ENCODE peak calls at places on chromosome 7, in five cellular contexts. One of them, this sample, is unnamed.

GRCh38 chr7:54877683-54878082 is 118.7 kb upstream of the SEC61G start:
- DNase-seq in ELR: peak; percentile 28
- DNase-seq in T-helper 2 cell: no peak
- DNase-seq in stimulated activated CD4-positive, alpha-beta T cell treated with anti-CD3 and anti-CD28 coated beads, Interleukin-4, amount 100 ng/mL, for 1 hour: no peak
- DNase-seq in activated T-cell treated with anti-CD3 and anti-CD28 coated beads, Interleukin-2, amount 50 U/mL, for 24 hours: no peak
- DNase-seq in this sample: no peak

GRCh38 chr7:16007911-16008310 is 321.4 kb upstream of the MEOX2 start:
- DNase-seq in ELR: no peak
- DNase-seq in T-helper 2 cell: no peak
- DNase-seq in stimulated activated CD4-positive, alpha-beta T cell treated with anti-CD3 and anti-CD28 coated beads, Interleukin-4, amount 100 ng/mL, for 1 hour: no peak
- DNase-seq in activated T-cell treated with anti-CD3 and anti-CD28 coated beads, Interleukin-2, amount 50 U/mL, for 24 hours: no peak
- DNase-seq in this sample: no peak

GRCh38 chr7:91240546-91240945 is 23.7 kb upstream of the FZD1 start:
- DNase-seq in ELR: no peak
- DNase-seq in T-helper 2 cell: no peak
- DNase-seq in stimulated activated CD4-positive, alpha-beta T cell treated with anti-CD3 and anti-CD28 coated beads, Interleukin-4, amount 100 ng/mL, for 1 hour: no peak
- DNase-seq in activated T-cell treated with anti-CD3 and anti-CD28 coated beads, Interleukin-2, amount 50 U/mL, for 24 hours: no peak
- DNase-seq in this sample: no peak

GRCh38 chr7:69367785-69368184 is 230.5 kb upstream of the AUTS2 start:
- DNase-seq in ELR: no peak
- DNase-seq in T-helper 2 cell: no peak
- DNase-seq in stimulated activated CD4-positive, alpha-beta T cell treated with anti-CD3 and anti-CD28 coated beads, Interleukin-4, amount 100 ng/mL, for 1 hour: no peak
- DNase-seq in activated T-cell treated with anti-CD3 and anti-CD28 coated beads, Interleukin-2, amount 50 U/mL, for 24 hours: no peak
- DNase-seq in this sample: no peak

GRCh38 chr7:69622960-69623359 is 24.7 kb downstream of the AUTS2 start:
- DNase-seq in ELR: no peak
- DNase-seq in T-helper 2 cell: no peak
- DNase-seq in stimulated activated CD4-positive, alpha-beta T cell treated with anti-CD3 and anti-CD28 coated beads, Interleukin-4, amount 100 ng/mL, for 1 hour: no peak
- DNase-seq in activated T-cell treated with anti-CD3 and anti-CD28 coated beads, Interleukin-2, amount 50 U/mL, for 24 hours: no peak
- DNase-seq in this sample: no peak

GRCh38 chr7:156475666-156476065 is 164.9 kb upstream of the RNF32 start:
- DNase-seq in ELR: peak; percentile 2
- DNase-seq in T-helper 2 cell: no peak
- DNase-seq in stimulated activated CD4-positive, alpha-beta T cell treated with anti-CD3 and anti-CD28 coated beads, Interleukin-4, amount 100 ng/mL, for 1 hour: no peak
- DNase-seq in activated T-cell treated with anti-CD3 and anti-CD28 coated beads, Interleukin-2, amount 50 U/mL, for 24 hours: no peak
- DNase-seq in this sample: no peak

GRCh38 chr7:152931583-152931982 is 172.0 kb downstream of the ACTR3B start:
- DNase-seq in ELR: no peak
- DNase-seq in T-helper 2 cell: no peak
- DNase-seq in stimulated activated CD4-positive, alpha-beta T cell treated with anti-CD3 and anti-CD28 coated beads, Interleukin-4, amount 100 ng/mL, for 1 hour: no peak
- DNase-seq in activated T-cell treated with anti-CD3 and anti-CD28 coated beads, Interleukin-2, amount 50 U/mL, for 24 hours: no peak
- DNase-seq in this sample: no peak

GRCh38 chr7:29304756-29305155 is 110.2 kb downstream of the CHN2 start:
- DNase-seq in ELR: no peak
- DNase-seq in T-helper 2 cell: no peak
- DNase-seq in stimulated activated CD4-positive, alpha-beta T cell treated with anti-CD3 and anti-CD28 coated beads, Interleukin-4, amount 100 ng/mL, for 1 hour: no peak
- DNase-seq in activated T-cell treated with anti-CD3 and anti-CD28 coated beads, Interleukin-2, amount 50 U/mL, for 24 hours: no peak
- DNase-seq in this sample: no peak

This sample was measured in epithelial cell of prostate.